ENCODE peak calls at places on chromosomes 12 and 14, in seven cellular contexts. Z is AG04449; W is mammary epithelial cell; O is upper lobe of right lung; F is CD4-positive, alpha-beta T cell; I is AG10803; Q is right lobe of liver. G is an unnamed sample.

GRCh38 chr12:68080577-68080976 is 79.0 kb downstream of the IFNG start:
- DNase-seq in Z (no peak), F (no peak), W (no peak), I (no peak), Q (no peak), O (no peak), G (no peak)

GRCh38 chr12:9227953-9228352 is 19.8 kb upstream of the PZP start:
- DNase-seq in I (no peak), Z (no peak), F (no peak), O (no peak), Q (no peak), W (no peak), G (no peak)

GRCh38 chr12:2759733-2760132 is 35.0 kb upstream of the FKBP4 start:
- DNase-seq in I (no peak), Q (no peak), F (no peak), O (no peak), W (no peak), Z (no peak), G (no peak)

GRCh38 chr12:47811070-47811391 is 8.7 kb downstream of the HDAC7 start:
- DNase-seq in F (no peak), W (no peak), Q (no peak), O (no peak), I (no peak), Z (no peak), G (no peak)

GRCh38 chr12:22525426-22525825 is 18.9 kb downstream of the C2CD5 start:
- DNase-seq in Z (no peak), F (no peak), O (no peak), Q (no peak), W (no peak), I (peak; percentile 62), G (no peak)

GRCh38 chr12:50201987-50202521 is 34.9 kb upstream of the CERS5 start:
- DNase-seq in O (no peak), I (peak; percentile 86), F (no peak), Z (peak; percentile 93), Q (no peak), W (peak; percentile 93), G (no peak)

GRCh38 chr12:75529826-75530225 is 18.4 kb upstream of the KRR1 start:
- DNase-seq in I (no peak), W (no peak), O (no peak), F (no peak), Z (no peak), Q (no peak), G (no peak)

GRCh38 chr12:62627181-62627580 is 160.6 kb downstream of the MON2 start:
- DNase-seq in Q (no peak), I (no peak), W (no peak), F (no peak), O (no peak), Z (no peak), G (no peak)

DNA sequence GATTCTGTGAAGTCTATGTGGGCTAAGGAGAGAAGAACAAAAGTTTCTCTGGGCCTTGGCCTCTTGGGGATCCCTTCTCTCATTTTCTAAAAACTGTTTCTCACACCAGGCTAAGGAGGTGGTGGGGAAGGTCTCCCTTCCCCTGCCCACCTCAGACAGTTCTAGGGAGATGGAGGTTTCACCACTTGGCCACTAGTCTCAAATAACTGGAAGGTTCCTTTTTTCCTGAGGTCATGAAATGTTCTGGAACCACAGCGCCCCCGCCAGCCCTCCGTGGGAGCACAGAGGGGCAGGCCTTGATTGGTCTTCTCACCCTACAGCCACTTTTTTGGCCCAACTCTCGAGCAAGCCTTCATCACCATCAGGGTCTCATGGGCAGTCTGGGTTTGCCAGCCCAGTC is 12.6 kb downstream of the C12orf43 start:
- DNase-seq in Z (no peak), Q (no peak), I (no peak), O (no peak), F (no peak), W (no peak), G (no peak)
- TF ChIP-seq CTCF in Z (no peak), Q (peak; percentile 23), I (no peak), O (no peak), F (no peak), W (no peak), G (no peak)

DNA sequence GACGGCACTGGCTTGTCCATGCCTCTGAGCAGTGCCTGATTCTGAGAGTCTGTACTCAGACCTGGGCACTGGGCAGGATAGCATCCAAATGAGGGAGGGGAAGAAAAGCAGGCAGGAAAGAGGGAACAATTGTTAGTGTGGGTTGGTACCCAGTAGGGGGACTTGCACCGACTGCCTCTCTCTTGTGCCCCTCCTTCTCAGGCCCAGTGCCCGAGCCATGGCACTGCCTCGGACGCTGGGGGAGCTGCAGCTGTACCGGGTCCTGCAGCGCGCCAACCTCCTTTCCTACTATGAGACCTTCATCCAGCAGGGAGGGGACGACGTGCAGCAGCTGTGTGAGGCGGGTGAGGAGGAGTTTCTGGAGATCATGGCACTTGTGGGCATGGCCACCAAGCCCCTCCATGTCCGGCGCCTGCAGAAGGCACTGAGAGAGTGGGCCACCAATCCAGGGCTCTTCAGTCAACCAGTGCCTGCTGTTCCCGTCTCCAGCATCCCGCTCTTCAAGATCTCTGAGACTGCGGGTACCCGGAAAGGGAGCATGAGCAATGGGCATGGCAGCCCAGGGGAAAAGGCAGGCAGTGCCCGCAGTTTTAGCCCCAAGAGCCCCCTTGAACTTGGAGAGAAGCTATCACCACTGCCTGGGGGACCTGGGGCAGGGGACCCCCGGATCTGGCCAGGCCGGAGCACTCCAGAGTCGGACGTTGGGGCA is 2.2 kb downstream of the NAB2 start:
- DNase-seq in Z (no peak), Q (peak; percentile 62), W (no peak), O (no peak), F (no peak), I (peak; percentile 47), G (no peak)
- TF ChIP-seq CTCF in Z (no peak), Q (no peak), W (peak; percentile 19), O (no peak), F (no peak), I (peak; percentile 40), G (no peak)

DNA sequence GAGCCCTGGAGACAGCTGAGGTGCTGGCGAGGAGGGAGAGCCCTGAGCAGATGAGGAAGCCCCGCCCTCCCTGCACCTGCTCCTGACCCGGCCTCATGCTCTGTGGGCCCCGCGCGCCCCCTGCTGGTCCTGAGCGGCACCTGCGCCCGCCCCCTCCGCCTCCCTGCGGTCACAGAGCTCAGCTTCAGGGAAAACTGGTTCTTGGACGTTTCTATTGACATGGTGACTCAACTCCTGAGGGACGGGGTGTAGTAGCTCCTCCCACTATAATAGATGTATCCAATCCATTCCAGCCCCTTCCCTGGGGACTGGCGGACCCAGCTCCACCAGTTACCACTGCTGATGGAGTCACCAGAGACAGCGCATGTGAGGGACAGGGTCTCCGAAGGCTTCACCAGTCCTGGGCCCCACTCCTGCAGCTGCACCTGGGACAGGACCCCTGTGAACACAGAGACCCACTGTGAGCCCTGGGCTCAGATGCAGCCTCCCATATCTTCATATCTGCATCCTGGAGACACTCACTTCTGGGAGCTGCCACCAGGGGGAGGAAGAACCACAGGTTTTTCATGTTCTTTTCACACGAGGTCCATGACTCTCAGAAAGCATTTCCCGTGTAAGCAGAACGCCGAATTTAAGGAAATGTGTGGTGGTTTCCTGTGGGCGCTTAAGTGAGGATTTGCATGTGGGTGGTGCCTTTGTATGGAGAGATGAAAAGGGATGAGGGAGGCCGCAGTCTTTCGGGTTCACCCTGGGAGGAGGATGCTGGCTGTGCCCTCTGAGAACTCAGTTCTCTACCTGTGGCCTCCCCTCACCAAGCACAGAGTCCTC is 1346.5 kb downstream of the TMEM121 start:
- DNase-seq in O (peak; percentile 92), Z (no peak), Q (peak; percentile 74), F (peak; percentile 79), I (no peak), W (peak; percentile 83), G (peak; percentile 89)
- TF ChIP-seq CTCF in O (peak; percentile 63), Z (no peak), Q (peak; percentile 49), F (peak; percentile 81), I (peak; percentile 13), W (peak; percentile 38), G (peak; percentile 86)

GRCh38 chr12:46678441-46678840 is 147.4 kb downstream of the SLC38A4 start:
- DNase-seq in F (no peak), W (peak; percentile 87), Z (no peak), Q (no peak), I (no peak), O (no peak), G (no peak)

GRCh38 chr12:46676797-46677520 is 148.8 kb downstream of the SLC38A4 start:
- DNase-seq in F (no peak), Q (no peak), O (no peak), W (peak; percentile 84), Z (no peak), I (peak; percentile 40), G (no peak)

GRCh38 chr12:46676396-46676795 is 149.4 kb downstream of the SLC38A4 start:
- DNase-seq in O (no peak), Q (no peak), F (no peak), I (no peak), Z (no peak), W (no peak), G (no peak)

GRCh38 chr12:46679754-46680153 is 146.0 kb downstream of the SLC38A4 start:
- DNase-seq in O (no peak), Z (no peak), F (no peak), Q (no peak), I (no peak), W (no peak), G (no peak)

DNA sequence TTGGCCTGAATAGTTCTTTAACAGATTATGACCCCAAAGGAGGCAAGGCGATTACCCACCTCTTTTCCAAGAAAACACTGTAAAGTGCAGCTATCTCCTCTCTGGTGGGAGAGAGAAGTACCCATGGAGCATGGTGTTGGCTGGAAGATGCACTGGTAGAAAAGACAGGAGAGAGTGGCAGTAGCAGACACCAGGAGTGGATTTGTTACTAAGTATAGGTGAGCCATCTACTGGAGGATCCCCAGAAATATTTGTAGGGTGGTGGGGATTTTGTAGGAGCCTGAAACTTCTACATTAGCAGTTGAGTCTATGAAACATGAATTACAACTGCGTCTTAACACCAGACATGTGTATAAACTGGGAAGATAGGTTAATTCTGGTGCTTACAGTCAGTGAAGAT is 148.0 kb downstream of the SLC38A4 start:
- DNase-seq in F (no peak), Q (no peak), Z (no peak), W (peak; percentile 61), I (peak; percentile 29), O (no peak), G (no peak)
- TF ChIP-seq CTCF in F (peak; percentile 38), Q (peak; percentile 12), Z (no peak), W (peak; percentile 33), I (peak; percentile 28), O (peak; percentile 17), G (no peak)

GRCh38 chr12:12985817-12986408 is 14.2 kb downstream of the HEBP1 start:
- DNase-seq in Q (no peak), I (no peak), O (no peak), W (no peak), F (no peak), Z (no peak), G (no peak)
- TF ChIP-seq CTCF in Q (peak; percentile 41), I (peak; percentile 57), O (peak; percentile 52), W (peak; percentile 60), F (no peak), Z (peak; percentile 58), G (no peak)

G was measured in activated B cell treated with CpG ODN at 0.5 μM for 24 hours.